ENCODE peak calls at places on chromosome 4, in four cellular contexts. One of them, this sample, is unnamed.

GRCh38 chr4:71941001-71941400 is 90.8 kb upstream of the NPFFR2 start:
- DNase-seq in IMR-90: peak; percentile 0
- DNase-seq in HCT116: peak; percentile 1
- DNase-seq in SK-N-MC: no peak
- DNase-seq in this sample: peak; percentile 40

GRCh38 chr4:22607382-22607781 is 85.4 kb upstream of the GBA3 start:
- DNase-seq in IMR-90: peak; percentile 31
- DNase-seq in HCT116: peak; percentile 54
- DNase-seq in SK-N-MC: no peak
- DNase-seq in this sample: peak; percentile 17

GRCh38 chr4:109554971-109555370 is 5.1 kb upstream of the MCUB start:
- DNase-seq in HCT116: no peak
- DNase-seq in SK-N-MC: no peak
- DNase-seq in IMR-90: no peak
- DNase-seq in this sample: no peak

GRCh38 chr4:57131849-57132745 is 21.9 kb upstream of the IGFBP7 start:
- DNase-seq in IMR-90: peak; percentile 24
- DNase-seq in HCT116: no peak
- DNase-seq in SK-N-MC: no peak
- DNase-seq in this sample: peak; percentile 85

GRCh38 chr4:11606078-11606477 is 177.4 kb upstream of the HS3ST1 start:
- DNase-seq in HCT116: no peak
- DNase-seq in SK-N-MC: no peak
- DNase-seq in IMR-90: no peak
- DNase-seq in this sample: no peak

GRCh38 chr4:1503583-1504471 is 97.6 kb upstream of the NKX1-1 start:
- DNase-seq in HCT116: no peak
- DNase-seq in SK-N-MC: no peak
- DNase-seq in IMR-90: no peak
- DNase-seq in this sample: no peak

GRCh38 chr4:41358626-41359025 is 101.9 kb downstream of the UCHL1 start:
- DNase-seq in HCT116: no peak
- DNase-seq in IMR-90: no peak
- DNase-seq in SK-N-MC: no peak
- DNase-seq in this sample: peak; percentile 91

GRCh38 chr4:39855909-39856512 is 121.7 kb downstream of the PDS5A start:
- DNase-seq in HCT116: no peak
- DNase-seq in IMR-90: peak; percentile 48
- DNase-seq in SK-N-MC: no peak
- DNase-seq in this sample: no peak

GRCh38 chr4:78951862-78952472 is 12.7 kb upstream of the PAQR3 start:
- DNase-seq in SK-N-MC: peak; percentile 42
- DNase-seq in HCT116: peak; percentile 32
- DNase-seq in IMR-90: peak; percentile 45
- DNase-seq in this sample: no peak

GRCh38 chr4:31295081-31295480 is 574.9 kb downstream of the PCDH7 start:
- DNase-seq in HCT116: no peak
- DNase-seq in SK-N-MC: no peak
- DNase-seq in IMR-90: no peak
- DNase-seq in this sample: no peak

GRCh38 chr4:53505947-53506346 is 85.3 kb downstream of the LNX1 start:
- DNase-seq in HCT116: no peak
- DNase-seq in SK-N-MC: no peak
- DNase-seq in IMR-90: peak; percentile 30
- DNase-seq in this sample: no peak

GRCh38 chr4:101280866-101281600 is 66.3 kb downstream of the PPP3CA start:
- DNase-seq in IMR-90: no peak
- DNase-seq in HCT116: no peak
- DNase-seq in SK-N-MC: peak; percentile 83
- DNase-seq in this sample: no peak

GRCh38 chr4:111016416-111016815 is 393.5 kb upstream of the PITX2 start:
- DNase-seq in HCT116: no peak
- DNase-seq in IMR-90: no peak
- DNase-seq in SK-N-MC: no peak
- DNase-seq in this sample: no peak

GRCh38 chr4:123564758-123565346 is 168.3 kb downstream of the SPRY1 start:
- DNase-seq in HCT116: peak; percentile 75
- DNase-seq in SK-N-MC: no peak
- DNase-seq in IMR-90: peak; percentile 69
- DNase-seq in this sample: peak; percentile 46

GRCh38 chr4:19130836-19131235 is 1109.3 kb upstream of the LCORL start:
- DNase-seq in SK-N-MC: no peak
- DNase-seq in IMR-90: peak; percentile 80
- DNase-seq in HCT116: no peak
- DNase-seq in this sample: no peak

GRCh38 chr4:8507251-8507570 is 66.6 kb downstream of the TRMT44 start:
- DNase-seq in HCT116: no peak
- DNase-seq in IMR-90: no peak
- DNase-seq in SK-N-MC: no peak
- DNase-seq in this sample: no peak

GRCh38 chr4:7872264-7872771 is 67.3 kb downstream of the AFAP1 start:
- DNase-seq in IMR-90: peak; percentile 98
- DNase-seq in HCT116: no peak
- DNase-seq in SK-N-MC: no peak
- DNase-seq in this sample: peak; percentile 52

GRCh38 chr4:106062452-106062875 is 167.2 kb downstream of the NPNT start:
- DNase-seq in HCT116: no peak
- DNase-seq in SK-N-MC: peak; percentile 42
- DNase-seq in IMR-90: peak; percentile 70
- DNase-seq in this sample: no peak

GRCh38 chr4:146445198-146446150 is 76.3 kb downstream of the SLC10A7 start:
- DNase-seq in IMR-90: no peak
- DNase-seq in HCT116: no peak
- DNase-seq in SK-N-MC: no peak
- DNase-seq in this sample: no peak

GRCh38 chr4:8267077-8267476 is 2.5 kb upstream of the HTRA3 start:
- DNase-seq in IMR-90: peak; percentile 33
- DNase-seq in SK-N-MC: no peak
- DNase-seq in HCT116: peak; percentile 35
- DNase-seq in this sample: no peak

GRCh38 chr4:89616382-89616781 is 220.6 kb downstream of the SNCA start:
- DNase-seq in IMR-90: no peak
- DNase-seq in HCT116: no peak
- DNase-seq in SK-N-MC: no peak
- DNase-seq in this sample: no peak

GRCh38 chr4:40333921-40334352 is 1.2 kb upstream of the CHRNA9 start:
- DNase-seq in HCT116: peak; percentile 69
- DNase-seq in IMR-90: peak; percentile 76
- DNase-seq in SK-N-MC: no peak
- DNase-seq in this sample: no peak

GRCh38 chr4:825063-825968 is 613 bp downstream of the CPLX1 start:
- DNase-seq in IMR-90: no peak
- DNase-seq in SK-N-MC: no peak
- DNase-seq in HCT116: no peak
- DNase-seq in this sample: no peak

GRCh38 chr4:6917445-6918241 is 8.0 kb downstream of the TBC1D14 start:
- DNase-seq in SK-N-MC: no peak
- DNase-seq in HCT116: peak; percentile 79
- DNase-seq in IMR-90: no peak
- DNase-seq in this sample: peak; percentile 89

GRCh38 chr4:158906073-158906472 is 137.2 kb downstream of the FNIP2 start:
- DNase-seq in HCT116: no peak
- DNase-seq in SK-N-MC: no peak
- DNase-seq in IMR-90: no peak
- DNase-seq in this sample: no peak

GRCh38 chr4:20418865-20419451 is 167.3 kb downstream of the SLIT2 start:
- DNase-seq in SK-N-MC: no peak
- DNase-seq in IMR-90: peak; percentile 79
- DNase-seq in HCT116: peak; percentile 21
- DNase-seq in this sample: no peak

GRCh38 chr4:107791902-107792301 is 32.8 kb upstream of the SGMS2 start:
- DNase-seq in IMR-90: no peak
- DNase-seq in HCT116: no peak
- DNase-seq in SK-N-MC: no peak
- DNase-seq in this sample: no peak

GRCh38 chr4:84220990-84221389 is 278.1 kb downstream of the NKX6-1 start:
- DNase-seq in HCT116: no peak
- DNase-seq in IMR-90: no peak
- DNase-seq in SK-N-MC: no peak
- DNase-seq in this sample: no peak

GRCh38 chr4:55925235-55925634 is 23.5 kb upstream of the CEP135 start:
- DNase-seq in SK-N-MC: no peak
- DNase-seq in IMR-90: peak; percentile 31
- DNase-seq in HCT116: no peak
- DNase-seq in this sample: no peak

GRCh38 chr4:149371021-149371420 is 444.6 kb downstream of the IQCM start:
- DNase-seq in SK-N-MC: peak; percentile 73
- DNase-seq in HCT116: peak; percentile 67
- DNase-seq in IMR-90: peak; percentile 63
- DNase-seq in this sample: peak; percentile 60

GRCh38 chr4:84920591-84920990 is 45.9 kb downstream of the WDFY3 start:
- DNase-seq in HCT116: no peak
- DNase-seq in IMR-90: peak; percentile 78
- DNase-seq in SK-N-MC: peak; percentile 95
- DNase-seq in this sample: no peak

GRCh38 chr4:41877020-41877796 is 58.0 kb upstream of the TMEM33 start:
- DNase-seq in SK-N-MC: no peak
- DNase-seq in HCT116: no peak
- DNase-seq in IMR-90: no peak
- DNase-seq in this sample: no peak

GRCh38 chr4:71827811-71828210 is 43.9 kb upstream of the GC start:
- DNase-seq in SK-N-MC: no peak
- DNase-seq in HCT116: no peak
- DNase-seq in IMR-90: no peak
- DNase-seq in this sample: no peak

DNA sequence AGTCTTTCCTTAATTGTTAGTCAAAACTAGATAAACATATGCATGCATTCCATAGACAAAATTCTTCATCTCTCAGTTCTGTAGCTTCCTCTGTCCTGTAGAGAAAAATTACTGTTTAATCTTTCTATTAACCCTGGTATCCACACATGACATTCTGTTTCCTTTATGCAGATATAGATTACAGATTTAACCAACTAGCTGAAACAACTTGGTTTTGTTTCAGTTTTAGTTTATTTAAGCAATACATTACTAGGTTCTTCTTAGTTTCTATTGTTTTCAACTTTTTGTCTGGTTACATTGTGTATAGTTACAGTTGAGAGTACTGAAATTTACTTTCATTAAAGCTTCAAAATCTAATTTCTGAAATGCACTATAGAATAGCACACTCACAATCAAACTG is 933.9 kb upstream of the EPHA5 start:
- DNase-seq in SK-N-MC: no peak
- DNase-seq in HCT116: no peak
- DNase-seq in IMR-90: no peak
- DNase-seq in this sample: no peak
- H3K4me3 ChIP-seq in SK-N-MC: no peak overlapping the region
- H3K4me3 ChIP-seq in HCT116: no peak overlapping the region
- H3K4me3 ChIP-seq in IMR-90: no peak overlapping the region
- H3K4me3 ChIP-seq in this sample: no peak overlapping the region

DNA sequence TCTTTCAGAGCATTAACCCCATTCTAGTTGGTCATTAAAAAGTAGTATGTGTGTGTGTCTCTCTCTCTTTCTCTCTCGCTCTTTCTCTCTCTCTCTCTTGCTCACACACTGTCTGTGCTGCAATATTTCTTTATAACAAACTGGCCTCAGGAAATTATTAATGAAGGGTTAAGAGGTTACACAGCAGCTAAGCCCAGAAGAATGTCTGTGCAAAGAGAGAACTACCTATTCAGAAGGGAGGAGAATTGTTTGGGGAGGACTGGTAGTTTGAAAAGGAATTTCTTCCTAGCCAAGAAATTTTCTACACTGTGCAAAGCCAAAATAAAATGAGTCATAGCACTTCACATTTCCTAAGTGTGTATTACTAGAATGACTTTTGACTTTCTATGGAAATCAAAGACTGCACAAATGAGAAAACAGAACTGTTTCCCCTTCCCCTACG is 22.2 kb downstream of the PDGFC start:
- DNase-seq in SK-N-MC: no peak
- DNase-seq in IMR-90: peak; percentile 80
- DNase-seq in HCT116: no peak
- DNase-seq in this sample: no peak
- H3K4me3 ChIP-seq in SK-N-MC: no peak overlapping the region
- H3K4me3 ChIP-seq in IMR-90: no peak overlapping the region
- H3K4me3 ChIP-seq in HCT116: no peak overlapping the region
- H3K4me3 ChIP-seq in this sample: no peak overlapping the region

GRCh38 chr4:48827622-48828021 is 3.3 kb upstream of the OCIAD1 start:
- DNase-seq in SK-N-MC: no peak
- DNase-seq in HCT116: no peak
- DNase-seq in IMR-90: no peak
- DNase-seq in this sample: no peak

GRCh38 chr4:48831532-48832015 is 686 bp downstream of the OCIAD1 start:
- DNase-seq in IMR-90: peak; percentile 16
- DNase-seq in SK-N-MC: no peak
- DNase-seq in HCT116: no peak
- DNase-seq in this sample: no peak

GRCh38 chr4:48830706-48831531 is at the start of gene OCIAD1:
- DNase-seq in HCT116: peak; percentile 99
- DNase-seq in SK-N-MC: peak; percentile 93
- DNase-seq in IMR-90: peak; percentile 100
- DNase-seq in this sample: peak; percentile 98

GRCh38 chr4:48836658-48837057 is 5.8 kb downstream of the OCIAD1 start:
- DNase-seq in SK-N-MC: no peak
- DNase-seq in HCT116: no peak
- DNase-seq in IMR-90: no peak
- DNase-seq in this sample: no peak

GRCh38 chr4:48832571-48832970 is 1.7 kb downstream of the OCIAD1 start:
- DNase-seq in SK-N-MC: no peak
- DNase-seq in IMR-90: no peak
- DNase-seq in HCT116: no peak
- DNase-seq in this sample: no peak
- H3K4me3 ChIP-seq in SK-N-MC: peak overlapping the region; percentile 99
- H3K4me3 ChIP-seq in IMR-90: no peak overlapping the region
- H3K4me3 ChIP-seq in HCT116: peak overlapping the region; percentile 99
- H3K4me3 ChIP-seq in this sample: peak overlapping the region; percentile 85

GRCh38 chr4:73139991-73140390 is 70.5 kb upstream of the COX18 start:
- DNase-seq in IMR-90: peak; percentile 31
- DNase-seq in HCT116: no peak
- DNase-seq in SK-N-MC: no peak
- DNase-seq in this sample: no peak
- H3K4me3 ChIP-seq in IMR-90: no peak overlapping the region
- H3K4me3 ChIP-seq in HCT116: no peak overlapping the region
- H3K4me3 ChIP-seq in SK-N-MC: no peak overlapping the region
- H3K4me3 ChIP-seq in this sample: no peak overlapping the region

GRCh38 chr4:21544410-21544809 is 404.2 kb downstream of the KCNIP4 start:
- DNase-seq in HCT116: no peak
- DNase-seq in IMR-90: no peak
- DNase-seq in SK-N-MC: no peak
- DNase-seq in this sample: no peak

DNA sequence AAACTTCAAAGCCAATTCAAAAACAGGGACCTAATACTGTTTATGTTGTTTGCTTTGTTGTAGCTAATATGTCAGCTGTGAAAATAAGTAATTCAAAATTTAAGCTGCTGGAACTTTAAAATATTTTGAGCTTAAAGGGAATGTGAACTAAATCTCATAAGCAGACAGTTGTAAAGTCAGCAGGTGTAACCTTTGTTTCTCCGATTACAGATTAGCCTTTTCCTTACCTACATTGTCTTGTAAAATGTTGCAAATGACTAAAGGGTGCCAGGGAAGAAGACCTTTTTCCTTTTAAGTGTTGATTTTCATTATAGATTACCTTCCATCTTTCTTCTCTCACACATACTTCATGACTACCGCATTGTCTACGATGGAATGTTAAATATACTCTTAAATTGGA is 405.1 kb downstream of the KCNIP4 start:
- DNase-seq in SK-N-MC: no peak
- DNase-seq in IMR-90: no peak
- DNase-seq in HCT116: no peak
- DNase-seq in this sample: no peak
- H3K4me3 ChIP-seq in SK-N-MC: no peak overlapping the region
- H3K4me3 ChIP-seq in IMR-90: no peak overlapping the region
- H3K4me3 ChIP-seq in HCT116: no peak overlapping the region
- H3K4me3 ChIP-seq in this sample: no peak overlapping the region

This sample was measured in LNCaP clone FGC.